ENCODE peak calls at places on chromosomes 2 and 18, in six cellular contexts. One of them, this sample, is unnamed.

GRCh38 chr18:55328301-55328700 is 259.7 kb downstream of the TCF4 start:
- DNase-seq in Caki2: no peak
- DNase-seq in GM23248: peak
- DNase-seq in heart left ventricle: no peak
- DNase-seq in NCI-H510A treated with DMSO at 0.1 percent for 48 hours: no peak
- DNase-seq in amygdala: no peak
- DNase-seq in this sample: no peak

GRCh38 chr2:31319391-31320175 is 85.6 kb downstream of the EHD3 start:
- DNase-seq in GM23248: peak
- DNase-seq in heart left ventricle: no peak
- DNase-seq in Caki2: no peak
- DNase-seq in NCI-H510A treated with DMSO at 0.1 percent for 48 hours: peak
- DNase-seq in amygdala: no peak
- DNase-seq in this sample: no peak

GRCh38 chr2:12177052-12177994 is 430.9 kb downstream of the LPIN1 start:
- DNase-seq in NCI-H510A treated with DMSO at 0.1 percent for 48 hours: peak
- DNase-seq in heart left ventricle: peak
- DNase-seq in GM23248: peak
- DNase-seq in Caki2: peak
- DNase-seq in amygdala: no peak
- DNase-seq in this sample: peak

GRCh38 chr2:42976400-42976799 is 184.0 kb upstream of the HAAO start:
- DNase-seq in GM23248: no peak
- DNase-seq in Caki2: no peak
- DNase-seq in amygdala: no peak
- DNase-seq in heart left ventricle: peak
- DNase-seq in NCI-H510A treated with DMSO at 0.1 percent for 48 hours: no peak
- DNase-seq in this sample: no peak

GRCh38 chr2:217964255-217964654 is 38.5 kb downstream of the TNS1 start:
- DNase-seq in amygdala: no peak
- DNase-seq in Caki2: no peak
- DNase-seq in NCI-H510A treated with DMSO at 0.1 percent for 48 hours: peak
- DNase-seq in heart left ventricle: no peak
- DNase-seq in GM23248: no peak
- DNase-seq in this sample: no peak

GRCh38 chr2:238785528-238785860 is 62.4 kb upstream of the TWIST2 start:
- DNase-seq in NCI-H510A treated with DMSO at 0.1 percent for 48 hours: no peak
- DNase-seq in Caki2: no peak
- DNase-seq in heart left ventricle: no peak
- DNase-seq in amygdala: no peak
- DNase-seq in GM23248: peak
- DNase-seq in this sample: no peak

GRCh38 chr2:236354056-236354940 is 90.1 kb upstream of the ASB18 start:
- DNase-seq in NCI-H510A treated with DMSO at 0.1 percent for 48 hours: no peak
- DNase-seq in amygdala: no peak
- DNase-seq in Caki2: no peak
- DNase-seq in GM23248: no peak
- DNase-seq in heart left ventricle: no peak
- DNase-seq in this sample: no peak

GRCh38 chr2:53715568-53715967 is 52.0 kb upstream of the CHAC2 start:
- DNase-seq in heart left ventricle: no peak
- DNase-seq in Caki2: no peak
- DNase-seq in NCI-H510A treated with DMSO at 0.1 percent for 48 hours: no peak
- DNase-seq in GM23248: peak
- DNase-seq in amygdala: no peak
- DNase-seq in this sample: peak

GRCh38 chr2:98749053-98749450 is 18.1 kb upstream of the MGAT4A start:
- DNase-seq in heart left ventricle: no peak
- DNase-seq in NCI-H510A treated with DMSO at 0.1 percent for 48 hours: no peak
- DNase-seq in amygdala: no peak
- DNase-seq in Caki2: no peak
- DNase-seq in GM23248: no peak
- DNase-seq in this sample: no peak

GRCh38 chr18:46260879-46261143 is 156.6 kb downstream of the HAUS1 start:
- DNase-seq in GM23248: no peak
- DNase-seq in heart left ventricle: no peak
- DNase-seq in amygdala: no peak
- DNase-seq in Caki2: no peak
- DNase-seq in NCI-H510A treated with DMSO at 0.1 percent for 48 hours: no peak
- DNase-seq in this sample: no peak

GRCh38 chr2:173555833-173556232 is 201.2 kb downstream of the CDCA7 start:
- DNase-seq in GM23248: no peak
- DNase-seq in amygdala: no peak
- DNase-seq in NCI-H510A treated with DMSO at 0.1 percent for 48 hours: peak
- DNase-seq in Caki2: no peak
- DNase-seq in heart left ventricle: no peak
- DNase-seq in this sample: peak

GRCh38 chr2:226888378-226888915 is 52.6 kb downstream of the RHBDD1 start:
- DNase-seq in amygdala: no peak
- DNase-seq in heart left ventricle: no peak
- DNase-seq in GM23248: peak
- DNase-seq in NCI-H510A treated with DMSO at 0.1 percent for 48 hours: no peak
- DNase-seq in Caki2: no peak
- DNase-seq in this sample: no peak

GRCh38 chr18:67400502-67401117 is 115.9 kb downstream of the DSEL start:
- DNase-seq in heart left ventricle: no peak
- DNase-seq in NCI-H510A treated with DMSO at 0.1 percent for 48 hours: no peak
- DNase-seq in amygdala: no peak
- DNase-seq in Caki2: no peak
- DNase-seq in GM23248: peak
- DNase-seq in this sample: no peak

GRCh38 chr2:52336951-52337350 is 1305.0 kb upstream of the NRXN1 start:
- DNase-seq in amygdala: no peak
- DNase-seq in Caki2: no peak
- DNase-seq in GM23248: no peak
- DNase-seq in NCI-H510A treated with DMSO at 0.1 percent for 48 hours: no peak
- DNase-seq in heart left ventricle: no peak
- DNase-seq in this sample: no peak

GRCh38 chr2:121492409-121492808 is 38.3 kb upstream of the RNU4ATAC start:
- DNase-seq in Caki2: no peak
- DNase-seq in NCI-H510A treated with DMSO at 0.1 percent for 48 hours: no peak
- DNase-seq in GM23248: no peak
- DNase-seq in heart left ventricle: no peak
- DNase-seq in amygdala: no peak
- DNase-seq in this sample: no peak

GRCh38 chr18:21183670-21184069 is 58.4 kb upstream of the GREB1L start:
- DNase-seq in heart left ventricle: no peak
- DNase-seq in NCI-H510A treated with DMSO at 0.1 percent for 48 hours: no peak
- DNase-seq in GM23248: no peak
- DNase-seq in amygdala: no peak
- DNase-seq in Caki2: no peak
- DNase-seq in this sample: no peak

GRCh38 chr2:167506395-167506794 is 618.1 kb downstream of the XIRP2 start:
- DNase-seq in amygdala: no peak
- DNase-seq in GM23248: no peak
- DNase-seq in NCI-H510A treated with DMSO at 0.1 percent for 48 hours: no peak
- DNase-seq in Caki2: no peak
- DNase-seq in heart left ventricle: no peak
- DNase-seq in this sample: no peak

GRCh38 chr2:178298785-178299212 is 104.5 kb downstream of the OSBPL6 start:
- DNase-seq in amygdala: no peak
- DNase-seq in Caki2: no peak
- DNase-seq in heart left ventricle: no peak
- DNase-seq in NCI-H510A treated with DMSO at 0.1 percent for 48 hours: no peak
- DNase-seq in GM23248: peak
- DNase-seq in this sample: no peak

GRCh38 chr2:64613276-64613675 is 40.4 kb downstream of the SERTAD2 start:
- DNase-seq in heart left ventricle: no peak
- DNase-seq in Caki2: no peak
- DNase-seq in GM23248: no peak
- DNase-seq in amygdala: no peak
- DNase-seq in NCI-H510A treated with DMSO at 0.1 percent for 48 hours: no peak
- DNase-seq in this sample: no peak

GRCh38 chr2:109148347-109148746 is 19.3 kb downstream of the SH3RF3 start:
- DNase-seq in amygdala: no peak
- DNase-seq in NCI-H510A treated with DMSO at 0.1 percent for 48 hours: no peak
- DNase-seq in Caki2: no peak
- DNase-seq in GM23248: peak
- DNase-seq in heart left ventricle: no peak
- DNase-seq in this sample: no peak

GRCh38 chr2:179239194-179239593 is 25.4 kb downstream of the SESTD1 start:
- DNase-seq in GM23248: peak
- DNase-seq in NCI-H510A treated with DMSO at 0.1 percent for 48 hours: peak
- DNase-seq in Caki2: peak
- DNase-seq in amygdala: no peak
- DNase-seq in heart left ventricle: no peak
- DNase-seq in this sample: peak

GRCh38 chr2:160613466-160614153 is 120.0 kb upstream of the RBMS1 start:
- DNase-seq in Caki2: no peak
- DNase-seq in NCI-H510A treated with DMSO at 0.1 percent for 48 hours: no peak
- DNase-seq in GM23248: peak
- DNase-seq in amygdala: no peak
- DNase-seq in heart left ventricle: no peak
- DNase-seq in this sample: no peak

GRCh38 chr2:191166111-191166755 is 15.4 kb upstream of the STAT4 start:
- DNase-seq in amygdala: no peak
- DNase-seq in NCI-H510A treated with DMSO at 0.1 percent for 48 hours: peak
- DNase-seq in Caki2: no peak
- DNase-seq in GM23248: peak
- DNase-seq in heart left ventricle: no peak
- DNase-seq in this sample: no peak

GRCh38 chr2:30738141-30738911 is 68.9 kb downstream of the CAPN13 start:
- DNase-seq in GM23248: no peak
- DNase-seq in amygdala: no peak
- DNase-seq in NCI-H510A treated with DMSO at 0.1 percent for 48 hours: no peak
- DNase-seq in Caki2: no peak
- DNase-seq in heart left ventricle: no peak
- DNase-seq in this sample: no peak

GRCh38 chr2:220572385-220572784 is 945.0 kb downstream of the SLC4A3 start:
- DNase-seq in amygdala: no peak
- DNase-seq in NCI-H510A treated with DMSO at 0.1 percent for 48 hours: no peak
- DNase-seq in heart left ventricle: no peak
- DNase-seq in GM23248: peak
- DNase-seq in Caki2: no peak
- DNase-seq in this sample: no peak

GRCh38 chr2:56026828-56027227 is 103.2 kb upstream of the EFEMP1 start:
- DNase-seq in Caki2: no peak
- DNase-seq in heart left ventricle: no peak
- DNase-seq in amygdala: no peak
- DNase-seq in GM23248: no peak
- DNase-seq in NCI-H510A treated with DMSO at 0.1 percent for 48 hours: no peak
- DNase-seq in this sample: no peak

GRCh38 chr2:171811229-171811628 is 82.8 kb downstream of the SLC25A12 start:
- DNase-seq in amygdala: no peak
- DNase-seq in GM23248: peak
- DNase-seq in heart left ventricle: no peak
- DNase-seq in NCI-H510A treated with DMSO at 0.1 percent for 48 hours: peak
- DNase-seq in Caki2: peak
- DNase-seq in this sample: peak

GRCh38 chr18:3508576-3509559 is 58.9 kb downstream of the TGIF1 start:
- DNase-seq in GM23248: no peak
- DNase-seq in Caki2: peak
- DNase-seq in NCI-H510A treated with DMSO at 0.1 percent for 48 hours: peak
- DNase-seq in amygdala: no peak
- DNase-seq in heart left ventricle: no peak
- DNase-seq in this sample: no peak

GRCh38 chr2:207530160-207531023 is 630 bp downstream of the CREB1 start:
- DNase-seq in amygdala: no peak
- DNase-seq in GM23248: peak
- DNase-seq in NCI-H510A treated with DMSO at 0.1 percent for 48 hours: peak
- DNase-seq in Caki2: peak
- DNase-seq in heart left ventricle: peak
- DNase-seq in this sample: peak

GRCh38 chr2:85811850-85812735 is 58.3 kb downstream of the ATOH8 start:
- DNase-seq in GM23248: no peak
- DNase-seq in Caki2: no peak
- DNase-seq in heart left ventricle: no peak
- DNase-seq in amygdala: no peak
- DNase-seq in NCI-H510A treated with DMSO at 0.1 percent for 48 hours: no peak
- DNase-seq in this sample: no peak

GRCh38 chr2:187299122-187299906 is 148.7 kb downstream of the CALCRL start:
- DNase-seq in heart left ventricle: peak
- DNase-seq in amygdala: no peak
- DNase-seq in GM23248: peak
- DNase-seq in NCI-H510A treated with DMSO at 0.1 percent for 48 hours: no peak
- DNase-seq in Caki2: no peak
- DNase-seq in this sample: no peak

GRCh38 chr2:71609441-71609840 is 156.1 kb downstream of the DYSF start:
- DNase-seq in NCI-H510A treated with DMSO at 0.1 percent for 48 hours: no peak
- DNase-seq in heart left ventricle: peak
- DNase-seq in amygdala: no peak
- DNase-seq in Caki2: no peak
- DNase-seq in GM23248: peak
- DNase-seq in this sample: no peak

GRCh38 chr2:206343144-206343543 is 68.7 kb downstream of the ZDBF2 start:
- DNase-seq in heart left ventricle: no peak
- DNase-seq in GM23248: no peak
- DNase-seq in NCI-H510A treated with DMSO at 0.1 percent for 48 hours: no peak
- DNase-seq in amygdala: no peak
- DNase-seq in Caki2: no peak
- DNase-seq in this sample: no peak

GRCh38 chr18:48947583-48947982 is 3.2 kb downstream of the SMAD7 start:
- DNase-seq in amygdala: peak
- DNase-seq in heart left ventricle: peak
- DNase-seq in NCI-H510A treated with DMSO at 0.1 percent for 48 hours: no peak
- DNase-seq in GM23248: peak
- DNase-seq in Caki2: no peak
- DNase-seq in this sample: peak